ENCODE peak calls at places on chromosome 1, in five cellular contexts. One of them, this sample, is unnamed.

GRCh38 chr1:181777812-181778211 is 283.7 kb downstream of the ZNF648 start:
- DNase-seq in MCF 10A: peak
- DNase-seq in upper lobe of left lung: no peak
- DNase-seq in breast epithelium: no peak
- DNase-seq in mucosa of descending colon: no peak
- DNase-seq in this sample: no peak

GRCh38 chr1:89974701-89975470 is 20.0 kb upstream of the ZNF326 start:
- DNase-seq in MCF 10A: peak
- DNase-seq in upper lobe of left lung: no peak
- DNase-seq in breast epithelium: no peak
- DNase-seq in mucosa of descending colon: no peak
- DNase-seq in this sample: no peak

GRCh38 chr1:228542981-228543380 is 55.8 kb downstream of the RNF187 start:
- DNase-seq in MCF 10A: no peak
- DNase-seq in upper lobe of left lung: peak
- DNase-seq in breast epithelium: peak
- DNase-seq in mucosa of descending colon: no peak
- DNase-seq in this sample: no peak

GRCh38 chr1:110872745-110873435 is at the start of gene CD53:
- DNase-seq in MCF 10A: no peak
- DNase-seq in upper lobe of left lung: peak
- DNase-seq in breast epithelium: no peak
- DNase-seq in mucosa of descending colon: no peak
- DNase-seq in this sample: no peak

GRCh38 chr1:52348704-52349301 is 17.2 kb downstream of the CC2D1B start:
- DNase-seq in MCF 10A: peak
- DNase-seq in upper lobe of left lung: no peak
- DNase-seq in breast epithelium: peak
- DNase-seq in mucosa of descending colon: no peak
- DNase-seq in this sample: peak

GRCh38 chr1:119220980-119221379 is 80.5 kb upstream of the WARS2 start:
- DNase-seq in MCF 10A: peak
- DNase-seq in upper lobe of left lung: no peak
- DNase-seq in breast epithelium: no peak
- DNase-seq in mucosa of descending colon: no peak
- DNase-seq in this sample: no peak

GRCh38 chr1:185325413-185325812 is 8.4 kb upstream of the IVNS1ABP start:
- DNase-seq in MCF 10A: no peak
- DNase-seq in upper lobe of left lung: peak
- DNase-seq in breast epithelium: no peak
- DNase-seq in mucosa of descending colon: no peak
- DNase-seq in this sample: no peak

GRCh38 chr1:66980745-66981367 is 56.1 kb downstream of the MIER1 start:
- DNase-seq in MCF 10A: peak
- DNase-seq in upper lobe of left lung: no peak
- DNase-seq in breast epithelium: no peak
- DNase-seq in mucosa of descending colon: no peak
- DNase-seq in this sample: no peak

GRCh38 chr1:70382682-70383081 is 28.2 kb upstream of the ANKRD13C start:
- DNase-seq in MCF 10A: no peak
- DNase-seq in upper lobe of left lung: no peak
- DNase-seq in breast epithelium: no peak
- DNase-seq in mucosa of descending colon: no peak
- DNase-seq in this sample: no peak

GRCh38 chr1:153483776-153484175 is 23.3 kb upstream of the S100A7 start:
- DNase-seq in MCF 10A: no peak
- DNase-seq in upper lobe of left lung: no peak
- DNase-seq in breast epithelium: no peak
- DNase-seq in mucosa of descending colon: peak
- DNase-seq in this sample: no peak

GRCh38 chr1:51583532-51583931 is 33.4 kb upstream of the OSBPL9 start:
- DNase-seq in MCF 10A: no peak
- DNase-seq in upper lobe of left lung: peak
- DNase-seq in breast epithelium: peak
- DNase-seq in mucosa of descending colon: no peak
- DNase-seq in this sample: no peak

GRCh38 chr1:40409467-40409866 is 35.9 kb downstream of the SMAP2 start:
- DNase-seq in MCF 10A: no peak
- DNase-seq in upper lobe of left lung: no peak
- DNase-seq in breast epithelium: no peak
- DNase-seq in mucosa of descending colon: no peak
- DNase-seq in this sample: no peak

GRCh38 chr1:169049258-169049936 is 57.1 kb upstream of the ATP1B1 start:
- DNase-seq in MCF 10A: no peak
- DNase-seq in upper lobe of left lung: no peak
- DNase-seq in breast epithelium: no peak
- DNase-seq in mucosa of descending colon: no peak
- DNase-seq in this sample: no peak

GRCh38 chr1:88289703-88290102 is 394.4 kb upstream of the PKN2 start:
- DNase-seq in MCF 10A: no peak
- DNase-seq in upper lobe of left lung: no peak
- DNase-seq in breast epithelium: no peak
- DNase-seq in mucosa of descending colon: no peak
- DNase-seq in this sample: no peak

GRCh38 chr1:69221492-69221990 is 346.2 kb upstream of the LRRC7 start:
- DNase-seq in MCF 10A: peak
- DNase-seq in upper lobe of left lung: no peak
- DNase-seq in breast epithelium: no peak
- DNase-seq in mucosa of descending colon: no peak
- DNase-seq in this sample: no peak
- TF ChIP-seq CTCF in MCF 10A: no peak
- TF ChIP-seq CTCF in upper lobe of left lung: no peak
- TF ChIP-seq CTCF in breast epithelium: no peak
- TF ChIP-seq CTCF in mucosa of descending colon: no peak
- TF ChIP-seq CTCF in this sample: no peak

GRCh38 chr1:91535441-91535840 is 34.8 kb downstream of the CDC7 start:
- DNase-seq in MCF 10A: no peak
- DNase-seq in upper lobe of left lung: no peak
- DNase-seq in breast epithelium: no peak
- DNase-seq in mucosa of descending colon: no peak
- DNase-seq in this sample: no peak

GRCh38 chr1:91527781-91528180 is 27.1 kb downstream of the CDC7 start:
- DNase-seq in MCF 10A: no peak
- DNase-seq in upper lobe of left lung: no peak
- DNase-seq in breast epithelium: no peak
- DNase-seq in mucosa of descending colon: no peak
- DNase-seq in this sample: no peak

GRCh38 chr1:91526496-91526895 is 25.8 kb downstream of the CDC7 start:
- DNase-seq in MCF 10A: no peak
- DNase-seq in upper lobe of left lung: no peak
- DNase-seq in breast epithelium: no peak
- DNase-seq in mucosa of descending colon: no peak
- DNase-seq in this sample: no peak

GRCh38 chr1:91533625-91534024 is 33.0 kb downstream of the CDC7 start:
- DNase-seq in MCF 10A: no peak
- DNase-seq in upper lobe of left lung: no peak
- DNase-seq in breast epithelium: no peak
- DNase-seq in mucosa of descending colon: no peak
- DNase-seq in this sample: no peak

GRCh38 chr1:91529856-91530255 is 29.2 kb downstream of the CDC7 start:
- DNase-seq in MCF 10A: peak
- DNase-seq in upper lobe of left lung: peak
- DNase-seq in breast epithelium: no peak
- DNase-seq in mucosa of descending colon: no peak
- DNase-seq in this sample: no peak
- TF ChIP-seq CTCF in MCF 10A: peak
- TF ChIP-seq CTCF in upper lobe of left lung: no peak
- TF ChIP-seq CTCF in breast epithelium: no peak
- TF ChIP-seq CTCF in mucosa of descending colon: no peak
- TF ChIP-seq CTCF in this sample: peak

GRCh38 chr1:117059678-117060440 is at the start of gene TTF2:
- DNase-seq in MCF 10A: peak
- DNase-seq in upper lobe of left lung: peak
- DNase-seq in breast epithelium: peak
- DNase-seq in mucosa of descending colon: peak
- DNase-seq in this sample: peak
- TF ChIP-seq CTCF in MCF 10A: no peak
- TF ChIP-seq CTCF in upper lobe of left lung: peak
- TF ChIP-seq CTCF in breast epithelium: no peak
- TF ChIP-seq CTCF in mucosa of descending colon: no peak
- TF ChIP-seq CTCF in this sample: peak

DNA sequence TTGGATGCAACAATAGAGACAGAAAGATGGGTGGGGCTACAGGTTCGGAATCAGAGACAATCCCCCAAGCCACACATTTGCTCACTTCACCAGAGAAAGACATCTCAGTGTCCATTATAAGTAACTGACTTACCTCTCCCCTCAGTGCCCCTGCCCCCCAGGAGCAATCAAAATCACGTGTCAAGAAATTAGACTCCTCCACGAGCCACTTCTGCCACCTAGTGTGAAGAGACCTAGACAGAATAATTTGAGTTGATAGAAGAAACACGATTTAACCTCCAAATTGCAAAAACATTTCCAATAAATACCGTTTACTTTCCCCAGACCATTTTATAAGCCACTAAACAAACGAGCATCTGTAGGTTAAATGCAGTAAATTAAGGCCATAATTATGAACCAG is 123.2 kb downstream of the SLC30A10 start:
- DNase-seq in MCF 10A: no peak
- DNase-seq in upper lobe of left lung: no peak
- DNase-seq in breast epithelium: no peak
- DNase-seq in mucosa of descending colon: no peak
- DNase-seq in this sample: no peak
- TF ChIP-seq CTCF in MCF 10A: peak
- TF ChIP-seq CTCF in upper lobe of left lung: no peak
- TF ChIP-seq CTCF in breast epithelium: no peak
- TF ChIP-seq CTCF in mucosa of descending colon: no peak
- TF ChIP-seq CTCF in this sample: peak

GRCh38 chr1:13807213-13807612 is 107.2 kb downstream of the PRDM2 start:
- DNase-seq in MCF 10A: peak
- DNase-seq in upper lobe of left lung: no peak
- DNase-seq in breast epithelium: no peak
- DNase-seq in mucosa of descending colon: no peak
- DNase-seq in this sample: no peak
- TF ChIP-seq CTCF in MCF 10A: peak
- TF ChIP-seq CTCF in upper lobe of left lung: peak
- TF ChIP-seq CTCF in breast epithelium: no peak
- TF ChIP-seq CTCF in mucosa of descending colon: no peak
- TF ChIP-seq CTCF in this sample: peak